ENCODE peak calls at places on chromosomes 7 and 10, in five cellular contexts. V is neural crest cell, F is IMR-90, Y is endothelial cell of umbilical vein, H is BJ. B is an unnamed sample.

GRCh38 chr10:44975487-44976331 is 2.9 kb downstream of the DEPP1 start:
- DNase-seq in H (no peak), Y (peak), V (no peak), F (peak), B (no peak)

GRCh38 chr10:69838418-69838817 is 36.7 kb downstream of the COL13A1 start:
- DNase-seq in V (no peak), F (no peak), H (no peak), Y (no peak), B (no peak)

GRCh38 chr10:92124524-92125168 is 166.2 kb downstream of the CPEB3 start:
- DNase-seq in F (peak), V (no peak), Y (peak), H (no peak), B (peak)

GRCh38 chr7:151065516-151065915 is 6.1 kb downstream of the SLC4A2 start:
- DNase-seq in F (no peak), Y (no peak), V (no peak), H (no peak), B (no peak)

GRCh38 chr10:72105098-72105475 is 16.7 kb upstream of the SPOCK2 start:
- DNase-seq in V (no peak), Y (no peak), F (no peak), H (no peak), B (no peak)

GRCh38 chr7:129122086-129122750 is 22.3 kb upstream of the TSPAN33 start:
- DNase-seq in H (no peak), V (no peak), F (no peak), Y (no peak), B (no peak)

GRCh38 chr10:29630205-29631048 is 4.3 kb downstream of the SVIL start:
- DNase-seq in H (no peak), V (no peak), Y (no peak), F (no peak), B (no peak)

GRCh38 chr10:81704596-81704995 is 170.4 kb upstream of the NRG3 start:
- DNase-seq in Y (no peak), F (no peak), V (no peak), H (no peak), B (no peak)

GRCh38 chr7:42143605-42144252 is 93.3 kb downstream of the GLI3 start:
- DNase-seq in F (peak), Y (peak), V (no peak), H (peak), B (no peak)

GRCh38 chr7:28102778-28103177 is 77.8 kb downstream of the JAZF1 start:
- DNase-seq in H (no peak), F (peak), Y (no peak), V (no peak), B (no peak)

GRCh38 chr10:2817923-2818322 is 249.4 kb upstream of the PFKP start:
- DNase-seq in Y (no peak), V (no peak), H (no peak), F (no peak), B (no peak)

GRCh38 chr7:156559001-156559400 is 81.6 kb upstream of the RNF32 start:
- DNase-seq in H (no peak), Y (no peak), F (no peak), V (no peak), B (no peak)

GRCh38 chr7:120819861-120820260 is 38.1 kb downstream of the TSPAN12 start:
- DNase-seq in Y (no peak), F (no peak), H (no peak), V (no peak), B (no peak)

GRCh38 chr7:6614941-6615737 is at the start of gene ZNF853:
- DNase-seq in F (no peak), Y (no peak), H (no peak), V (peak), B (no peak)

GRCh38 chr10:78337016-78337415 is 303.4 kb downstream of the RPS24 start:
- DNase-seq in Y (no peak), H (no peak), V (no peak), F (no peak), B (no peak)

GRCh38 chr7:80826520-80827237 is 92.2 kb downstream of the SEMA3C start:
- DNase-seq in F (peak), Y (no peak), H (no peak), V (no peak), B (no peak)

GRCh38 chr10:119129721-119130120 is 25.8 kb downstream of the DENND10 start:
- DNase-seq in Y (no peak), V (no peak), F (peak), H (no peak), B (no peak)

GRCh38 chr7:117110480-117111315 is 157.4 kb downstream of the ST7 start:
- DNase-seq in Y (peak), F (no peak), V (no peak), H (no peak), B (no peak)

GRCh38 chr7:152968003-152968402 is 208.5 kb downstream of the ACTR3B start:
- DNase-seq in H (no peak), F (no peak), Y (no peak), V (no peak), B (no peak)

GRCh38 chr10:58544135-58544534 is 31.5 kb downstream of the BICC1 start:
- DNase-seq in F (no peak), V (no peak), H (no peak), Y (no peak), B (no peak)

GRCh38 chr7:104156842-104157277 is 51.0 kb downstream of the ORC5 start:
- DNase-seq in V (no peak), Y (peak), F (peak), H (no peak), B (no peak)

GRCh38 chr10:61964059-61964709 is 62.7 kb downstream of the ARID5B start:
- DNase-seq in Y (no peak), V (no peak), F (peak), H (no peak), B (no peak)

GRCh38 chr7:34042406-34042805 is 137.1 kb downstream of the BMPER start:
- DNase-seq in V (no peak), Y (no peak), F (peak), H (no peak), B (no peak)

GRCh38 chr10:125064681-125065492 is 95.5 kb downstream of the CTBP2 start:
- DNase-seq in Y (no peak), F (peak), V (no peak), H (peak), B (no peak)

GRCh38 chr10:26792780-26793495 is 67.8 kb downstream of the ABI1 start:
- DNase-seq in F (no peak), H (no peak), V (no peak), Y (no peak), B (no peak)

GRCh38 chr7:114931656-114932011 is 9.7 kb downstream of the MDFIC start:
- DNase-seq in F (no peak), Y (no peak), H (no peak), V (no peak), B (no peak)

GRCh38 chr10:110311357-110311949 is 6.7 kb upstream of the SMNDC1 start:
- DNase-seq in Y (peak), H (no peak), V (no peak), F (peak), B (peak)

GRCh38 chr7:27110163-27110976 is 7.9 kb upstream of the HOXA2 start:
- DNase-seq in V (no peak), H (peak), Y (peak), F (peak), B (no peak)

GRCh38 chr10:97805960-97806359 is 34.2 kb upstream of the SFRP5 start:
- DNase-seq in V (no peak), F (no peak), Y (no peak), H (no peak), B (no peak)

GRCh38 chr10:48232717-48233447 is 41.6 kb downstream of the FRMPD2 start:
- DNase-seq in Y (no peak), V (no peak), F (no peak), H (no peak), B (no peak)

GRCh38 chr7:94012748-94013147 is 8.6 kb upstream of the BET1 start:
- DNase-seq in Y (no peak), V (no peak), H (no peak), F (no peak), B (no peak)

GRCh38 chr10:13247784-13248183 is 13.6 kb upstream of the UCMA start:
- DNase-seq in F (no peak), H (no peak), V (no peak), Y (no peak), B (no peak)

GRCh38 chr10:102626026-102626686 is 18.1 kb upstream of the TRIM8 start:
- DNase-seq in F (no peak), H (no peak), V (no peak), Y (no peak), B (no peak)

GRCh38 chr7:105678811-105679495 is 97.7 kb upstream of the EFCAB10 start:
- DNase-seq in H (no peak), Y (peak), F (peak), V (no peak), B (peak)

GRCh38 chr10:122112021-122112616 is 123.2 kb downstream of the TACC2 start:
- DNase-seq in Y (peak), V (no peak), F (peak), H (no peak), B (no peak)

GRCh38 chr10:126216221-126216701 is 172.0 kb downstream of the ADAM12 start:
- DNase-seq in V (no peak), Y (no peak), H (no peak), F (peak), B (no peak)

GRCh38 chr10:25666276-25666675 is 267.8 kb upstream of the MYO3A start:
- DNase-seq in F (no peak), Y (no peak), V (no peak), H (no peak), B (no peak)

GRCh38 chr7:50069613-50070012 is 23.4 kb downstream of the ZPBP start:
- DNase-seq in V (no peak), Y (no peak), H (no peak), F (no peak), B (no peak)

GRCh38 chr7:28739128-28739527 is 219.0 kb downstream of the TRIL start:
- DNase-seq in V (no peak), Y (no peak), H (no peak), F (no peak), B (no peak)

GRCh38 chr7:85479918-85480658 is 293.2 kb upstream of the SEMA3D start:
- DNase-seq in H (peak), F (peak), V (no peak), Y (no peak), B (peak)

GRCh38 chr10:100766693-100767427 is 21.5 kb downstream of the PAX2 start:
- DNase-seq in H (no peak), F (no peak), Y (no peak), V (no peak), B (no peak)
- TF ChIP-seq CTCF in H (no peak), F (no peak), Y (no peak), V (peak), B (no peak)

GRCh38 chr10:112564337-112564736 is 117.3 kb downstream of the VTI1A start:
- DNase-seq in V (no peak), H (no peak), F (no peak), Y (no peak), B (no peak)
- TF ChIP-seq CTCF in V (no peak), H (no peak), F (no peak), Y (no peak), B (no peak)

DNA sequence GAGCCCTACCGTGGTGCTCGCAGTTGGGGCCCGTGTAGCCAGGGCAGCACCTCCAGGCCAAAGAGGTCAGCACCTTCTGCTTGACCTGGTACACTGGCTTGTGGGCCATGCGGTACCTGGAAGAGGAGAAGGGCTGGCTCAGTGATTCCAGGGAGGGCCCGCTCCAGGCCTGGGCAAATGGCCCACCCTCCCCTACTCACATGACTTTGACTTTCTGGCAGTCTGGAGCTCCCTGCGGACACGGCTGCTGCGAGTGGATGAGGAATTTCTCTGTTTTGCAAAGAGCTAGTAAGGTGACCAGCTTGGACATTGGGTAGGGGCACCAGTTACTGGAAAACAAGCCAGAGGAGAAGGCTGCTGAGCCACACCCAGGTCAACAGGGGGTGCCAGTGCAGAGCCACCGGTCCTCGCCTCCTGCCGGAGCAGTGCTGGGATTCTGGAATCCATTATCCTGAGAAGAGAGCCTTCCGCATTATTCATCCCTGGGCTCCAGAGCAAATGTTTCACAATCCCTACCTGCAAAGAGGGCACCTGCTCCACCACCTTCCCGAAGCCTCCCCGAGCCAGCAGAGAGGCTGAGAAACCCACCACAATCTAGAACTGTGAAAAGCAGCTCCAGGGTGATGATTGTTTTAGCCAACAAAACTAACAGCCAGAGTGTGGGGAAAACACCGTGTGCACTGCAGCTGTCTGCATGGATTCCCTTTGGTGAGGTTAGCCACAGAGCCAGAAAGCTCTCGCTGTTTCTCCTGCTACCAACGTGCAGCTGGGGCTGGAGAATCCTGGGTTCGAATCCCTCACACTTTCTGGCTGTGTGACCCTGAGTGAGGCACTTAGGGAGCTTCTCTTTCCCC is 11.8 kb downstream of the MMRN2 start:
- DNase-seq in F (no peak), Y (no peak), H (no peak), V (no peak), B (no peak)
- TF ChIP-seq CTCF in F (no peak), Y (peak), H (peak), V (no peak), B (peak)

DNA sequence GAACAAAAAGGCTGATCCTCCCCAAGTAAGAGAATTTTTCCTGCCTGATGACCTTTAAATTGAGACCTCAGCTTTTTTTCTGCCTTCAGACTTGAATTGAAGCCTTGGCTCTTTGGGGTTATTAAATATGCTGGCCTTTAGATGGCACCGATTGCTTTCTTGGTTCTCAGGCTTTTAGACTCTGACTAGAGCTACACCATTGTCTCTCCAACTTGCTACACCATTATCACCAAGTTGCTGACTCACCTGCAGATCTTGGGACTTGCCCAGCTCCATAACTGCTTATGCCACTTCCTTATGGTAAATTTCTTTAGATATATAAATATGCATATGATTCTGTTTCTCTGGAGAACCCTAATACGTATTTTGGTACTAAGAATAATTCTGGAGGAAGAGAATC is 3.1 kb upstream of the ABCA13 start:
- DNase-seq in V (no peak), F (peak), Y (peak), H (no peak), B (no peak)
- TF ChIP-seq CTCF in V (no peak), F (peak), Y (peak), H (peak), B (peak)